ENCODE peak calls at places on chromosomes 12 and 14, in ten cellular contexts. N is ovary; P is naive thymus-derived CD4-positive, alpha-beta T cell; K is IMR-90; U is cardiac muscle cell; V is PC-3; A is prostate gland; F is CD4-positive, CD25-positive, alpha-beta regulatory T cell; L is left ventricle myocardium inferior; M is fibroblast of lung. T is an unnamed sample. For H3K36me3, the result is how much of the 10 kb centered on the place peaks cover.

GRCh38 chr14:75049731-75050201 is 1.5 kb downstream of the MLH3 start:
- DNase-seq in U (peak), A (no peak), N (no peak), L (no peak), P (no peak), F (no peak), K (no peak), M (no peak), V (no peak), T (no peak)

GRCh38 chr12:95943231-95943842 is at the start of gene AMDHD1:
- DNase-seq in L (peak), V (peak), K (peak), A (peak), N (no peak), M (peak), U (peak), F (peak), P (peak), T (peak)

GRCh38 chr12:51755251-51755650 is 93.3 kb downstream of the FIGNL2 start:
- DNase-seq in P (no peak), L (no peak), N (no peak), V (no peak), M (no peak), F (no peak), K (no peak), A (no peak), U (no peak), T (no peak)

GRCh38 chr14:92644601-92645515 is 103.6 kb downstream of the LGMN start:
- DNase-seq in F (no peak), M (no peak), N (no peak), A (no peak), P (no peak), L (no peak), U (no peak), V (peak), K (no peak), T (peak)

GRCh38 chr14:26330982-26331381 is 266.9 kb downstream of the NOVA1 start:
- DNase-seq in V (no peak), P (no peak), N (no peak), U (no peak), A (no peak), L (no peak), M (no peak), K (no peak), F (no peak), T (no peak)

GRCh38 chr14:102848830-102849521 is 71.7 kb downstream of the TRAF3 start:
- DNase-seq in K (no peak), V (no peak), A (no peak), P (no peak), L (peak), U (peak), F (no peak), N (no peak), M (no peak), T (peak)

GRCh38 chr14:100340454-100340813 is 17.3 kb downstream of the SLC25A47 start:
- DNase-seq in M (no peak), U (no peak), A (no peak), V (no peak), L (no peak), N (peak), P (no peak), K (no peak), F (no peak), T (peak)

GRCh38 chr14:99330316-99331240 is 58.6 kb upstream of the BCL11B start:
- DNase-seq in N (no peak), F (no peak), V (no peak), U (no peak), K (no peak), A (no peak), P (no peak), L (no peak), M (no peak), T (peak)

GRCh38 chr12:46219892-46220655 is 48.8 kb downstream of the SLC38A1 start:
- DNase-seq in L (no peak), K (peak), N (no peak), A (no peak), M (peak), F (peak), V (peak), U (peak), P (peak), T (no peak)

GRCh38 chr14:94918896-94919295 is 149.0 kb upstream of the GSC start:
- DNase-seq in U (no peak), V (peak), L (no peak), N (no peak), K (no peak), F (no peak), M (no peak), A (no peak), P (no peak), T (no peak)

GRCh38 chr12:92028039-92028709 is 117.5 kb downstream of the BTG1 start:
- DNase-seq in N (no peak), K (no peak), U (peak), F (no peak), V (peak), P (no peak), A (no peak), L (no peak), M (peak), T (no peak)

GRCh38 chr14:37591311-37591940 is 3.6 kb downstream of the FOXA1 start:
- DNase-seq in F (no peak), K (no peak), M (no peak), P (no peak), V (peak), U (no peak), L (no peak), N (no peak), A (peak), T (no peak)

GRCh38 chr14:64293976-64294671 is at the start of gene ESR2:
- DNase-seq in U (peak), L (peak), P (peak), M (peak), N (peak), K (peak), A (no peak), F (no peak), V (peak), T (no peak)

GRCh38 chr12:6078378-6079083 is 45.9 kb downstream of the VWF start:
- DNase-seq in A (no peak), P (no peak), V (no peak), K (no peak), U (peak), N (no peak), L (no peak), M (peak), F (no peak), T (no peak)

GRCh38 chr12:49824886-49825285 is 3.3 kb downstream of the NCKAP5L start:
- DNase-seq in U (peak), V (no peak), M (peak), P (no peak), L (no peak), A (no peak), N (no peak), K (peak), F (no peak), T (no peak)

GRCh38 chr14:101469382-101470251 is 91.7 kb upstream of the DIO3 start:
- DNase-seq in A (no peak), V (no peak), L (no peak), F (no peak), U (no peak), P (no peak), N (no peak), M (no peak), K (no peak), T (no peak)

GRCh38 chr12:65882504-65882903 is 58.2 kb downstream of the HMGA2 start:
- DNase-seq in V (peak), N (peak), L (no peak), U (no peak), M (no peak), A (no peak), F (no peak), K (no peak), P (no peak), T (no peak)

GRCh38 chr12:76455582-76456345 is 103.8 kb downstream of the OSBPL8 start:
- DNase-seq in M (peak), F (peak), V (peak), N (no peak), K (peak), U (peak), L (no peak), A (peak), P (peak), T (no peak)

GRCh38 chr12:57216014-57216891 is at the start of gene NXPH4:
- DNase-seq in P (no peak), L (peak), A (peak), V (peak), F (peak), U (no peak), M (no peak), K (no peak), N (no peak), T (peak)

GRCh38 chr12:130478786-130479185 is 141.1 kb downstream of the PIWIL1 start:
- DNase-seq in K (no peak), U (no peak), M (no peak), N (no peak), F (no peak), P (no peak), L (no peak), A (no peak), V (no peak), T (no peak)

GRCh38 chr12:47034661-47035060 is 44.8 kb upstream of the PCED1B start:
- DNase-seq in N (no peak), L (no peak), U (peak), A (no peak), F (no peak), K (peak), P (no peak), M (peak), V (no peak), T (no peak)

GRCh38 chr12:132222096-132222807 is 78.0 kb downstream of the NOC4L start:
- DNase-seq in A (no peak), K (peak), U (peak), N (no peak), P (peak), V (peak), M (no peak), F (peak), L (no peak), T (no peak)

GRCh38 chr14:94439453-94440057 is 13.0 kb downstream of the SERPINA11 start:
- DNase-seq in U (no peak), P (no peak), M (no peak), F (no peak), A (no peak), N (no peak), L (no peak), K (no peak), V (no peak), T (no peak)

GRCh38 chr14:63895510-63895909 is 42.7 kb downstream of the SYNE2 start:
- DNase-seq in P (no peak), V (no peak), U (no peak), F (no peak), L (no peak), A (no peak), N (no peak), K (no peak), M (no peak), T (no peak)

GRCh38 chr12:53051058-53051880 is 1.4 kb downstream of the TNS2 start:
- DNase-seq in F (no peak), M (peak), P (no peak), A (peak), K (peak), L (peak), N (peak), U (peak), V (no peak), T (peak)

GRCh38 chr14:21070610-21071224 is 613 bp downstream of the ARHGEF40 start:
- DNase-seq in F (no peak), A (no peak), L (peak), N (peak), M (peak), V (no peak), P (peak), U (peak), K (peak), T (peak)

GRCh38 chr12:131684015-131684725 is 26.7 kb upstream of the SFSWAP start:
- DNase-seq in A (no peak), U (no peak), P (no peak), V (no peak), K (no peak), N (no peak), F (no peak), M (no peak), L (no peak), T (peak)

GRCh38 chr12:124901003-124901402 is 13.4 kb downstream of the UBC start:
- DNase-seq in V (no peak), P (no peak), K (no peak), F (no peak), L (no peak), M (no peak), A (no peak), U (no peak), N (no peak), T (no peak)

GRCh38 chr12:124902916-124903315 is 11.5 kb downstream of the UBC start:
- DNase-seq in K (no peak), V (no peak), M (no peak), F (no peak), U (no peak), P (no peak), L (no peak), A (no peak), N (no peak), T (peak)

GRCh38 chr12:124893792-124894516 is 20.5 kb downstream of the UBC start:
- DNase-seq in L (no peak), P (no peak), M (no peak), N (no peak), A (no peak), V (no peak), U (no peak), K (no peak), F (no peak), T (peak)

GRCh38 chr12:124896461-124896860 is 18.0 kb downstream of the UBC start:
- DNase-seq in L (no peak), V (no peak), M (no peak), A (no peak), F (no peak), N (no peak), U (no peak), K (no peak), P (no peak), T (no peak)

DNA sequence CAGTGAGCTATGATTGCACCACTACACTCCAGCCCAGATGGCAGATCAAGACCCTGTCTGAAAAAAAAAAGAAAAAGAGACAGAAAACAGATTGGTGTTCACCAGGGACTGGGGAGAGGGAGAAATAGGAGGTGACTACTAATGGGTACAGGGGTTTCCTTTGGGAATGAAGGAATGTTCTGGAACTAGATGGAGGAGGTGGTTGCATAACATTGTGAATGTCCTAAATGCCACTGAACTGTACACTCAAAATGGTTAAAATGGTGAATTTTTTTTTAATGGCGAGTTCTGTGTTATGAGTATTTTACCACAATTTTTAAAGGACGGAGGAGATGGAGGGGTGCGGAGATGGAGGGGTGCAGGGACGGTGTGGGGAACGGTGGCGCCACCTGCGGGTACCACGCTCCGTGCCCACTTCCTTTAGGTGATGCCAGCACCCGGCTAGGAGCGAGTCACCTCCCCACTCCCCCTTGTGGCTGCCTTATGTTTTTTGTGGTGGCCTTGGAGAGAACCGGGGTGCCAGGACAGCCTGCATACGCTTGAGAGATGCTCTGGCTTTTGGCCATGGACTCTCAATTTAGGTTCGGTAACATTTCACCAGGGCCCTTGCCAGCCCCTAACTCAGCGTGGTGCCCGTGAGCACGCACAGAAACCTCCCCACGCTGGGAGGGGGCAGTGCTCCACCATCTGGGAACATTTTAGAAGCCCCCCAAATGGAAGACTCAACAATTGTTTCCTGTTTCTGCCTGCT is 16.1 kb downstream of the UBC start:
- DNase-seq in F (peak), U (no peak), M (peak), K (no peak), L (no peak), N (peak), V (peak), P (peak), A (peak), T (no peak)
- H3K4me3 ChIP-seq in F (no peak), U (no peak), M (peak), K (no peak), L (no peak), N (no peak), V (no peak), P (no peak), A (no peak), T (no peak)

GRCh38 chr12:113278141-113278540 is 56.8 kb downstream of the SLC8B1 start:
- DNase-seq in K (no peak), M (no peak), A (no peak), N (no peak), L (peak), V (no peak), F (no peak), P (no peak), U (no peak), T (no peak)
- H3K36me3 ChIP-seq in K (under half), M (under half), A (under half), N (under half), L (half or more), V (under half), F (under half), P (under half), U (under half), T (under half)

DNA sequence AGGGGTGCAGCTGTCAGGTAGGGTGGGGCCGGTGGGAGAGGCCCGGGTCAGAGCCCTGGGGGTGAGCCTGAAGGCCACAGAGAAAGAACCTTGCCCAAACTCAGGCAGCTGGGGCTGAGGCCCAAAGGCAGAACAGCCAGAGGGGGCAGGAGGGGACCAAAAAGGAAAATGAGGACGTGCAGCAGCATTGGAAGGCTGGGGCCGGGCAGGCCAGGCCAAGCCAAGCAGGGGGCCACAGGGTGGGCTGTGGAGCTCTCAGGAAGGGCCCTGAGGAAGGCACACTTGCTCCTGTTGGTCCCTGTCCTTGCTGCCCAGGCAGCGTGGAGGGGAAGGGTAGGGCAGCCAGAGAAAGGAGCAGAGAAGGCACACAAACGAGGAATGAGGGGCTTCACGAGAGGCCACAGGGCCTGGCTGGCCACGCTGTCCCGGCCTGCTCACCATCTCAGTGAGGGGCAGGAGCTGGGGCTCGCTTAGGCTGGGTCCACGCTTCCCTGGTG is 10.5 kb downstream of the MMP14 start:
- DNase-seq in M (no peak), V (no peak), L (no peak), F (no peak), U (no peak), P (no peak), K (no peak), A (no peak), N (no peak), T (peak)
- H3K27ac ChIP-seq in M (peak), V (no peak), L (peak), F (no peak), U (no peak), P (no peak), K (peak), A (peak), N (peak), T (peak)

GRCh38 chr14:59215757-59216156 is 27.3 kb downstream of the DAAM1 start:
- DNase-seq in P (no peak), M (no peak), N (no peak), A (no peak), L (no peak), F (no peak), K (no peak), V (no peak), U (no peak), T (no peak)

GRCh38 chr14:59217011-59217410 is 28.5 kb downstream of the DAAM1 start:
- DNase-seq in M (peak), A (no peak), P (no peak), N (no peak), V (no peak), K (no peak), U (no peak), L (no peak), F (no peak), T (no peak)

GRCh38 chr14:59213368-59214315 is 25.2 kb downstream of the DAAM1 start:
- DNase-seq in F (no peak), K (peak), P (no peak), U (no peak), V (peak), N (no peak), A (no peak), M (peak), L (no peak), T (no peak)

GRCh38 chr14:59215353-59215752 is 26.9 kb downstream of the DAAM1 start:
- DNase-seq in V (no peak), K (peak), L (peak), U (peak), A (peak), F (no peak), P (no peak), N (peak), M (peak), T (peak)

DNA sequence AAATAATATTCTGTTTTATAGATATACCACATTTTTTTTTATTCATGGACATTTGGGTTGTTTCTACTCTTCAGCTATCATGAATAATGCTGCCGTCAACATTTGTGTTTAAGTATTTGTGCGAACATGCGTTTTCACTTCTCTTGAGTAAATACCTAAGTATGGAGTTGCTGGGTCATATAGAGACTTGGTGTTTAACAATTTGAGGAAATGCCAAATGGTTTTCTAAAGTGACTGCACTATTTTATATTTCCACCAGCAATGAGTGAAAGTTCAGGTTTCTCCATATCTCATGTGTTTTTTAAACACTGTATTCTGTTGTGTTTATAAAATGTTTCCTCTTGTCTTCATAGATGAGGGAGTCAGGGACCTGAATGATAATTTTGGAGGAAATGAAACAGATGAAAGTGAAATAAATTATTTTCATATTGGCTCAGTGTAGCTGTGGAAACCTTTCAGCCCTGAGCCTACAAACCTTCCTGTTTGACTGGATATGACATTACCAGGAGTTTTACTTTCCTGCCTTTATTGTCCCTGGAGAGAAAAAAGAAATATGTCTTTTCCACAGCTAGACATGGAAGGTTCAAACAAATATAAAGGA is 26.3 kb downstream of the DAAM1 start:
- DNase-seq in K (no peak), F (no peak), U (no peak), N (no peak), A (no peak), M (no peak), L (no peak), V (no peak), P (no peak), T (no peak)
- H3K4me3 ChIP-seq in K (no peak), F (no peak), U (no peak), N (no peak), A (no peak), M (no peak), L (no peak), V (no peak), P (no peak), T (no peak)

T was measured in aorta.